ENCODE peak calls at places on chromosome 10, in six cellular contexts. One of them, this sample, is unnamed.

GRCh38 chr10:61943699-61944444 is 42.4 kb downstream of the ARID5B start:
- DNase-seq in CD4-positive, CD25-positive, alpha-beta regulatory T cell: peak; percentile 50
- DNase-seq in GM23248: peak; percentile 77
- DNase-seq in hepatocyte: no peak
- DNase-seq in aorta: no peak
- DNase-seq in tibial artery: no peak
- DNase-seq in this sample: no peak

GRCh38 chr10:99374526-99374925 is 45.4 kb downstream of the CNNM1 start:
- DNase-seq in aorta: no peak
- DNase-seq in hepatocyte: no peak
- DNase-seq in GM23248: peak; percentile 50
- DNase-seq in tibial artery: no peak
- DNase-seq in CD4-positive, CD25-positive, alpha-beta regulatory T cell: no peak
- DNase-seq in this sample: peak; percentile 3

GRCh38 chr10:3874988-3875841 is 90.2 kb upstream of the KLF6 start:
- DNase-seq in GM23248: no peak
- DNase-seq in aorta: no peak
- DNase-seq in CD4-positive, CD25-positive, alpha-beta regulatory T cell: peak; percentile 67
- DNase-seq in hepatocyte: no peak
- DNase-seq in tibial artery: peak; percentile 44
- DNase-seq in this sample: no peak

GRCh38 chr10:4623757-4624420 is 202.1 kb upstream of the AKR1E2 start:
- DNase-seq in tibial artery: no peak
- DNase-seq in hepatocyte: no peak
- DNase-seq in aorta: no peak
- DNase-seq in GM23248: peak; percentile 47
- DNase-seq in CD4-positive, CD25-positive, alpha-beta regulatory T cell: no peak
- DNase-seq in this sample: no peak

GRCh38 chr10:124626759-124627380 is 117.3 kb downstream of the FAM53B start:
- DNase-seq in tibial artery: no peak
- DNase-seq in GM23248: no peak
- DNase-seq in aorta: no peak
- DNase-seq in hepatocyte: no peak
- DNase-seq in CD4-positive, CD25-positive, alpha-beta regulatory T cell: peak; percentile 47
- DNase-seq in this sample: no peak

GRCh38 chr10:62390497-62391176 is 16.5 kb downstream of the ZNF365 start:
- DNase-seq in GM23248: peak; percentile 56
- DNase-seq in CD4-positive, CD25-positive, alpha-beta regulatory T cell: no peak
- DNase-seq in hepatocyte: no peak
- DNase-seq in tibial artery: no peak
- DNase-seq in aorta: no peak
- DNase-seq in this sample: no peak

GRCh38 chr10:21532694-21533576 is 1.1 kb upstream of the MLLT10 start:
- DNase-seq in tibial artery: no peak
- DNase-seq in aorta: no peak
- DNase-seq in GM23248: no peak
- DNase-seq in hepatocyte: no peak
- DNase-seq in CD4-positive, CD25-positive, alpha-beta regulatory T cell: no peak
- DNase-seq in this sample: no peak

GRCh38 chr10:34650156-34650555 is 164.9 kb downstream of the PARD3 start:
- DNase-seq in CD4-positive, CD25-positive, alpha-beta regulatory T cell: no peak
- DNase-seq in hepatocyte: no peak
- DNase-seq in aorta: no peak
- DNase-seq in tibial artery: no peak
- DNase-seq in GM23248: no peak
- DNase-seq in this sample: peak; percentile 47

GRCh38 chr10:123859651-123860045 is 32.0 kb downstream of the CPXM2 start:
- DNase-seq in GM23248: no peak
- DNase-seq in tibial artery: no peak
- DNase-seq in hepatocyte: no peak
- DNase-seq in CD4-positive, CD25-positive, alpha-beta regulatory T cell: no peak
- DNase-seq in aorta: no peak
- DNase-seq in this sample: no peak

GRCh38 chr10:95601116-95601719 is 40.0 kb upstream of the SORBS1 start:
- DNase-seq in CD4-positive, CD25-positive, alpha-beta regulatory T cell: peak; percentile 25
- DNase-seq in aorta: peak; percentile 88
- DNase-seq in hepatocyte: peak; percentile 93
- DNase-seq in GM23248: peak; percentile 91
- DNase-seq in tibial artery: peak; percentile 86
- DNase-seq in this sample: peak; percentile 86

GRCh38 chr10:124680675-124681074 is 63.5 kb downstream of the FAM53B start:
- DNase-seq in CD4-positive, CD25-positive, alpha-beta regulatory T cell: no peak
- DNase-seq in tibial artery: peak; percentile 86
- DNase-seq in GM23248: peak; percentile 58
- DNase-seq in hepatocyte: no peak
- DNase-seq in aorta: no peak
- DNase-seq in this sample: no peak

GRCh38 chr10:7634142-7634894 is 32.4 kb downstream of the ITIH5 start:
- DNase-seq in aorta: no peak
- DNase-seq in tibial artery: no peak
- DNase-seq in GM23248: no peak
- DNase-seq in CD4-positive, CD25-positive, alpha-beta regulatory T cell: no peak
- DNase-seq in hepatocyte: no peak
- DNase-seq in this sample: no peak

DNA sequence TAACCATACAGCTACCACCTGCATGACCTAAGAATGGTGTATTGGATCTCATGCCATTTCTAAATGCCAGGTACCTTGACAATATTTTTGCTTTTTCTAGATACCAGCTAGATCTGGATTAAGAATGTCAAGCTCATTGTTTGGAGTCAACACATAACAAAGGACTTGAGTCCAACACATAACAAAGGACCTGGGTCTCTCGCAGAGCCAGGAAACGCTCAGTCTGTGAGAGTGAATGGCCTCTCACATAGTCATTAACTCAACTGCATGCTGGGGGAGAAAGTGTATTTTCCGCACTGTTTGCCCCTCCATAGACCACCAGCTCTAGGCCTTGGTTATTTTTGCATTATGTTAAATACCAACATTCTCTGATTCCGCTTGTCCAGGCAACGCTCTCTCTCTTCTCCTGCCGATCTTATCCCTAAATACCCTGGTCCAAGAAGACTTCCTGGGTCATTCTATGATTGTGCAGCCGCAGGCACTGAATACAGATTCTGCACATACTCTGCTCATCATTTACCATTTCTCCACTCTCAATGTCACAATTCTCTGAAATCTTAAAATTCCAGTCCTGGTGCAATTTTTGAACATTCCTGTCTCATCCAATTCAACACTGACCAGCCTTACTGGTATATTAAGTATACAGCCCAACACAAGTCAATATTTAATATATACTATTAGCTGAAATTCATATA is 31.2 kb downstream of the ITIH5 start:
- DNase-seq in GM23248: no peak
- DNase-seq in aorta: no peak
- DNase-seq in tibial artery: no peak
- DNase-seq in hepatocyte: no peak
- DNase-seq in CD4-positive, CD25-positive, alpha-beta regulatory T cell: no peak
- DNase-seq in this sample: peak; percentile 52
- H3K4me3 ChIP-seq in GM23248: no peak overlapping the region
- H3K4me3 ChIP-seq in aorta: no peak overlapping the region
- H3K4me3 ChIP-seq in tibial artery: no peak overlapping the region
- H3K4me3 ChIP-seq in hepatocyte: no peak overlapping the region
- H3K4me3 ChIP-seq in CD4-positive, CD25-positive, alpha-beta regulatory T cell: no peak overlapping the region
- H3K4me3 ChIP-seq in this sample: no peak overlapping the region

GRCh38 chr10:111999915-112000302 is 183.7 kb downstream of the GPAM start:
- DNase-seq in tibial artery: no peak
- DNase-seq in CD4-positive, CD25-positive, alpha-beta regulatory T cell: no peak
- DNase-seq in aorta: no peak
- DNase-seq in hepatocyte: no peak
- DNase-seq in GM23248: no peak
- DNase-seq in this sample: no peak
- H3K36me3 ChIP-seq in tibial artery: no peaks in the 10 kb centered on the region
- H3K36me3 ChIP-seq in CD4-positive, CD25-positive, alpha-beta regulatory T cell: no peaks in the 10 kb centered on the region
- H3K36me3 ChIP-seq in aorta: no peaks in the 10 kb centered on the region
- H3K36me3 ChIP-seq in hepatocyte: no peaks in the 10 kb centered on the region
- H3K36me3 ChIP-seq in GM23248: no peaks in the 10 kb centered on the region
- H3K36me3 ChIP-seq in this sample: no peaks in the 10 kb centered on the region

DNA sequence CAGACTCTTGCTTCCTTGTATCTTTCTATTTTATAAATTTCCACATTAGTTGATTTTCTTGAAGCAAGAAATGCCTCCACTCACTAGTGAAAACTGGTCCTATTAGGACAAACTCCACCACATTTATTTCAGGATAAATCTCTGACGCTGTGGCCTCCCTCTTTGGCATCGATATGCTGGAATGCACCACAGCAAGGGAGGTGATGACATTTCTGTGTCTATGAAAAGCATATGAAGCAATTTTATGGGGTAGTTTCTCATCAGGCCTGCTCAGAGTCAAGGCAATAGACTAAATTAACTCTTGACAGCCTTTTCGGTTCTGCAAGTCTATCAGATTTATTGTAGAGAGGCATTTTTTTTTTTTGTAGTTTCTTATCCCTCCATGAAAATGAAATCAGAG is 304.4 kb downstream of the ZEB1 start:
- DNase-seq in tibial artery: peak; percentile 56
- DNase-seq in CD4-positive, CD25-positive, alpha-beta regulatory T cell: no peak
- DNase-seq in GM23248: peak; percentile 86
- DNase-seq in aorta: no peak
- DNase-seq in hepatocyte: no peak
- DNase-seq in this sample: no peak
- H3K4me3 ChIP-seq in tibial artery: no peak overlapping the region
- H3K4me3 ChIP-seq in CD4-positive, CD25-positive, alpha-beta regulatory T cell: no peak overlapping the region
- H3K4me3 ChIP-seq in GM23248: peak overlapping the region; percentile 37
- H3K4me3 ChIP-seq in aorta: no peak overlapping the region
- H3K4me3 ChIP-seq in hepatocyte: no peak overlapping the region
- H3K4me3 ChIP-seq in this sample: no peak overlapping the region

DNA sequence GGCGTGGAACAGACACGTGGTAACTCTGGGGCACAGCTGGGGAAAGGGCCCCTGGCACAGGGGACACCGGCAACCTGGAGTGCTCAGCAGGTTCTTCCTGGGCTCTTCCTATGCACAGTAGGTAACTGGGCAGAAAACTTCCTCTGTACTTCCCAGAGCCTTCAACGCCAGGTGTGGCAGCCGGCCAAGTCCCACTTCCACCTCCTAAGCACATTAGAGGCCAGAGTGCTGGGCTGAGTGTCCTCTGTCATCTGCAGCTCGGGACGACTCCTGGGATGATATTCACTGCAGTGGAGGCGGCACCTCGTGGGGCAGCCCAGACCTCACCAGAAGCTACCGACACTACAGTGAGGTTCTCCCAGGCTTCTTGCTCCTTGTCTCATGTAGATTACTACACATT is 114.5 kb downstream of the LARP4B start:
- DNase-seq in tibial artery: no peak
- DNase-seq in hepatocyte: no peak
- DNase-seq in aorta: no peak
- DNase-seq in GM23248: no peak
- DNase-seq in CD4-positive, CD25-positive, alpha-beta regulatory T cell: no peak
- DNase-seq in this sample: no peak
- H3K36me3 ChIP-seq in tibial artery: peaks cover 92% of the 10 kb centered on the region
- H3K36me3 ChIP-seq in hepatocyte: no peaks in the 10 kb centered on the region
- H3K36me3 ChIP-seq in aorta: no peaks in the 10 kb centered on the region
- H3K36me3 ChIP-seq in GM23248: peaks cover 56% of the 10 kb centered on the region
- H3K36me3 ChIP-seq in CD4-positive, CD25-positive, alpha-beta regulatory T cell: peaks cover 85% of the 10 kb centered on the region
- H3K36me3 ChIP-seq in this sample: peaks cover 87% of the 10 kb centered on the region

This sample was measured in HAP-1.